ENCODE peak calls at places on chromosomes 3 and 15, in four cellular contexts. B, K, L and X are unnamed samples.
A peak's percentile ranks its signal among the peaks of the same experiment; 100 is the strongest.

GRCh38 chr3:70933105-70933810 is 620.8 kb upstream of the MDFIC2 start:
- DNase-seq in B (peak; percentile 9), K (no peak), L (no peak), X (no peak)

GRCh38 chr3:152071924-152072323 is 196.8 kb upstream of the MBNL1 start:
- DNase-seq in B (peak; percentile 19), K (no peak), L (peak; percentile 50), X (peak; percentile 30)

GRCh38 chr15:69509131-69509530 is 56.5 kb downstream of the RPLP1 start:
- DNase-seq in B (no peak), K (no peak), L (no peak), X (no peak)

GRCh38 chr15:36769110-36769509 is 189.7 kb downstream of the CDIN1 start:
- DNase-seq in B (no peak), K (no peak), L (no peak), X (no peak)

GRCh38 chr15:32125595-32125994 is 95.3 kb downstream of the CHRNA7 start:
- DNase-seq in B (no peak), K (no peak), L (no peak), X (no peak)

GRCh38 chr3:16548721-16549120 is 35.2 kb upstream of the RFTN1 start:
- DNase-seq in B (no peak), K (no peak), L (no peak), X (no peak)

GRCh38 chr3:158152186-158152585 is 42.3 kb downstream of the RSRC1 start:
- DNase-seq in B (no peak), K (no peak), L (no peak), X (no peak)

GRCh38 chr15:84826369-84826823 is 9.2 kb downstream of the ALPK3 start:
- DNase-seq in B (peak; percentile 48), K (no peak), L (peak; percentile 75), X (peak; percentile 73)

GRCh38 chr15:42994546-42994945 is 74.0 kb upstream of the TTBK2 start:
- DNase-seq in B (no peak), K (no peak), L (no peak), X (no peak)

GRCh38 chr3:66297260-66297863 is 76.6 kb downstream of the SLC25A26 start:
- DNase-seq in B (no peak), K (no peak), L (no peak), X (no peak)

GRCh38 chr3:196641278-196642058 is 2.0 kb downstream of the NRROS start:
- DNase-seq in B (no peak), K (no peak), L (no peak), X (no peak)

GRCh38 chr3:55620361-55621025 is 133.4 kb upstream of the WNT5A start:
- DNase-seq in B (no peak), K (peak; percentile 59), L (peak; percentile 2), X (peak; percentile 56)

GRCh38 chr3:74862501-74862900 is 248.0 kb upstream of the CNTN3 start:
- DNase-seq in B (no peak), K (no peak), L (no peak), X (no peak)

GRCh38 chr3:112357888-112358287 is 24.9 kb downstream of the CD200 start:
- DNase-seq in B (no peak), K (no peak), L (no peak), X (no peak)

GRCh38 chr3:13419356-13420050 is 619 bp downstream of the NUP210 start:
- DNase-seq in B (no peak), K (no peak), L (peak; percentile 68), X (peak; percentile 63)

GRCh38 chr3:2511356-2511755 is 412.7 kb downstream of the CNTN4 start:
- DNase-seq in B (no peak), K (no peak), L (no peak), X (no peak)

GRCh38 chr3:102528727-102529126 is 93.9 kb downstream of the ZPLD1 start:
- DNase-seq in B (no peak), K (no peak), L (no peak), X (no peak)

GRCh38 chr3:8627949-8628348 is 16.6 kb downstream of the SSUH2 start:
- DNase-seq in B (no peak), K (no peak), L (no peak), X (no peak)

GRCh38 chr15:67809866-67810265 is 15.4 kb upstream of the SKOR1 start:
- DNase-seq in B (no peak), K (no peak), L (no peak), X (no peak)

GRCh38 chr3:167776144-167776685 is 40.7 kb downstream of the SERPINI1 start:
- DNase-seq in B (no peak), K (no peak), L (no peak), X (no peak)

GRCh38 chr3:110027446-110027845 is 690.1 kb upstream of the DPPA4 start:
- DNase-seq in B (no peak), K (no peak), L (no peak), X (no peak)

GRCh38 chr3:69081583-69082262 is 1.6 kb upstream of the UBA3 start:
- DNase-seq in B (no peak), K (peak; percentile 73), L (peak; percentile 40), X (no peak)

GRCh38 chr3:12752803-12753202 is 6.3 kb downstream of the TMEM40 start:
- DNase-seq in B (no peak), K (peak; percentile 40), L (no peak), X (no peak)

GRCh38 chr3:192062186-192062585 is 601.2 kb downstream of the PYDC2 start:
- DNase-seq in B (no peak), K (no peak), L (no peak), X (no peak)

GRCh38 chr15:56759450-56759845 is 26.1 kb upstream of the ZNF280D start:
- DNase-seq in B (no peak), K (no peak), L (no peak), X (no peak)

GRCh38 chr3:157785071-157785826 is 282.0 kb upstream of the VEPH1 start:
- DNase-seq in B (peak; percentile 30), K (no peak), L (peak; percentile 40), X (peak; percentile 23)

GRCh38 chr3:169861871-169862270 is 7.9 kb downstream of the LRRC31 start:
- DNase-seq in B (no peak), K (no peak), L (no peak), X (no peak)

GRCh38 chr3:31533169-31533870 is 595 bp downstream of the STT3B start:
- DNase-seq in B (peak; percentile 12), K (no peak), L (peak; percentile 62), X (peak; percentile 19)

GRCh38 chr3:114709102-114709501 is 415.3 kb downstream of the TIGIT start:
- DNase-seq in B (no peak), K (no peak), L (no peak), X (no peak)

GRCh38 chr3:151044706-151045105 is 40.8 kb upstream of the MED12L start:
- DNase-seq in B (no peak), K (no peak), L (no peak), X (no peak)

GRCh38 chr3:183182732-183183610 is 20.4 kb upstream of the LAMP3 start:
- DNase-seq in B (no peak), K (no peak), L (no peak), X (no peak)

GRCh38 chr3:169227911-169228310 is 435.6 kb downstream of the MECOM start:
- DNase-seq in B (no peak), K (peak; percentile 3), L (no peak), X (no peak)

GRCh38 chr3:9362731-9363530 is at the start of gene THUMPD3:
- DNase-seq in B (peak; percentile 93), K (peak; percentile 66), L (peak; percentile 98), X (peak; percentile 86)

GRCh38 chr15:31456329-31457060 is 129.9 kb downstream of the KLF13 start:
- DNase-seq in B (no peak), K (no peak), L (no peak), X (no peak)

DNA sequence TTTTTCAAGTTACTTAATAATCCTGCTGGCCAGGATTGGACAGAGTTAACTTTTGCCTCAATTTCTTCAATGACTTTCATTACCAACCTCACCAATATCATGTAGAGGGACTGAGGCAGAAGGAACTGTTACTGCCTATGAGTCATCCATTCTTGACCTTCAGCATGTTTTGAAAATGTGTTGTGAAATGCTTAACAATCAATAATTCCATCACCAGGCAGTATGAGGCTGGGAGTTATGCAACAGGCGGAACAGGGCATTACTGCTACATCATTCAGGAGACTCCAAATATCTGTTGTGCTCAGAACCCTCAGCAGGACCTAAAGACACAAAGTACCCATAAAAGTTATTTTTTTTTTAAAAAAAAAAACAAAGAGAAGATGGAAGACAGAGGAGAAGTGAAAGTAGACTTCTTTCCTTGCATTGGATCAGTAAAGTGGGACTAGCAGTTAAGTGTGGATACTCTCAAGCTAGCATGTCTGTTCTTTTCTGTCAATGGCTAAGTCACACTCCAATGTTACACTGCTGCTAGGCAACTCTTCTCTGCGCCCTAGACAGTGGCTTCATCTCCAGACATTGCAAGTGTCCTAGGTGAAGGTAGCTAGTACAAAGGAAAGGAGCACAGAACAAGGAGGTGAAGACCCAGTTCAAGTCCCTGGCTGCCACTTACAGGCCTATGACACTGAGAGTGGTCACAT is 184.9 kb upstream of the LPP start:
- DNase-seq in B (peak; percentile 59), K (no peak), L (no peak), X (no peak)
- TF ChIP-seq FOXK2 in B (no peak), K (no peak), L (no peak), X (no peak)

DNA sequence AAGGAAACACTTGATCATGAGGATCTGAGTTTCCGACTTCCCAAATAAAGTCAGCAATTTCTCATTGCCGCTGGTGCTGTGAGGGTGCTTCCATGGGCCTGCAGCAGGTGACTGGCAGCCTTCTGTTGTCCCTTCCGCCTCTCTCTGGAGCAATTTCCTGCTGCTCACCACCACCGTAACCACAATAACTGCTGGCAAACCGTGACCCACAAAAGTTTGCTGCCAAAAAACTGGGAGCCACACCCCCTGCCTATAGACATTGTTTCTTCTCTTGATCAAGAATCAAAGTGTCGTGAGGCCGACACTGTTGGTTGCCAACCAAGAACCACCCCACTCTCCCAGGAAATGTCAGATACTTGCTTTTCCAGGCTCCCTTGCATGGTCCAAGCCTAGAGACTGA is 164.0 kb downstream of the NR2F2 start:
- DNase-seq in B (no peak), K (no peak), L (no peak), X (no peak)
- TF ChIP-seq TARDBP in B (no peak), K (no peak), L (no peak), X (no peak)

DNA sequence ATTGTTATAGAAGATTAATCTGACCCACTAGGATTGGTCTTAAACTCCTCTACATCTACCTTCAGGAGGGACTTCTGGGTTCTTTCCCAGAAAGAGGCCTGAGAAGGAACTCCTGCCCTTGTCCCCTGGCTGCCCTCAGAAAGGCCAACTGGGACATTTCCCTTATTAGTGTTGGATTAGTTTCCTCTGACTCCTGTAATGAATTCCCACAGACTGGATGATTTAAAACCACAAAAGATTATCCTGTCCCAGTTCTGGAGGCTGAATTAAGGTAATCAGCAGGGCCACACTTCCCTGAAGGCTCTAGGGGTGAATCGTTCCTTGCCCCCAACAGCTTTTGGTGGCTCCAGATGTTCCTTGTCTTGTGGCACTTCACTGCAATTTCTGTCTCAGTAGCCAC is 102.8 kb upstream of the NMNAT3 start:
- DNase-seq in B (no peak), K (no peak), L (no peak), X (no peak)
- TF ChIP-seq FOXM1 in B (no peak), K (no peak), L (no peak), X (no peak)

DNA sequence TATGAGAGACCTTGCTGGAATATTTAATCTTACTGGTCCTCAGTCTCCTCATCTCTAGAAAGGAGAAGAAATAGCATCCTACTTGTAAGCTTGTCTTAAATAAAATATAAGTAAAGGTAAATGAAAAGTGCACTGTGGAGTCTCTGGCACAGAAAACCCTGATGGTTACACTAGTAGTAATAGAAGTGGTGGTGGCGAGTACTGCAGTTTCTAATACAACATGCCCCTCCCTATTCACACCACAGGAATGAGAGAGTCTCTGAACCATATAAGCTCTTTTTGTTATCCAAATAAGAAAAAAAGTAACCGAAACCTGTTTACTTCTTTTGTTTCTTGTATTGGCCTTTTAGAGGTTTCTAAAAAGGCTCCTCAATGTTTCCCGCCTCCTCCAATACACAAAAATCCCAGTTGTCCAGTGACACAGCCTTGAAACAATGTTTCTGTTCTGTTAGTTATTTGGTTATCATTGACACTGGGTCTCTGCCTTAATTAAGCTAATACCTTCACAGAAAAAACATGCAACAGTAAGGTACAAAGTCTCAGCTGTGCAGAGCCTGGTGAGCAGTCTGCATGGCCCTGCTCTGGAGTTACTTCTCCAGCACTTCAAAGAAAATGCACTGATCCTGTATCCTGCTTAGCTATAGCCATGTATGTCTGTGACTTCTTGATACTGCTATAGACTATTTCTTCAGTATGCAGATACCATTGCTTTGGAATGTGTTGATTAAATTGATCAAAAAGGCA is 315.7 kb upstream of the IL12A start:
- DNase-seq in B (no peak), K (no peak), L (no peak), X (peak; percentile 20)
- TF ChIP-seq FOXK2 in B (no peak), K (no peak), L (no peak), X (no peak)